ENCODE peak calls at places on chromosomes 4 and X, in seven cellular contexts. K is HepG2, R is right cardiac atrium, V is BE2C, I is cardiac muscle cell, O is adrenal gland, J is mammary epithelial cell. W is an unnamed sample.

GRCh38 chrX:17499512-17499911 is 124.5 kb downstream of the NHS start:
- DNase-seq in K (no peak), R (no peak), V (no peak), I (no peak), O (no peak), J (no peak), W (no peak)

GRCh38 chr4:182306792-182307507 is 63.7 kb downstream of the TENM3 start:
- DNase-seq in K (no peak), R (no peak), V (no peak), I (no peak), O (no peak), J (peak; percentile 67), W (peak; percentile 10)

GRCh38 chrX:38803609-38804480 is 2.6 kb downstream of the MID1IP1 start:
- DNase-seq in K (peak; percentile 72), R (peak; percentile 87), V (peak; percentile 91), I (peak; percentile 91), O (peak; percentile 92), J (peak; percentile 79), W (peak; percentile 76)

GRCh38 chrX:46649421-46650260 is 76.1 kb downstream of the CHST7 start:
- DNase-seq in K (no peak), R (peak; percentile 36), V (peak; percentile 38), I (no peak), O (peak; percentile 31), J (no peak), W (no peak)

GRCh38 chr4:13966241-13967195 is 339.0 kb upstream of the BOD1L1 start:
- DNase-seq in K (no peak), R (no peak), V (no peak), I (no peak), O (peak; percentile 42), J (peak; percentile 46), W (peak; percentile 11)

GRCh38 chrX:3143043-3143799 is 102.0 kb downstream of the ARSF start:
- DNase-seq in K (peak; percentile 0), R (no peak), V (no peak), I (no peak), O (no peak), J (no peak), W (no peak)

GRCh38 chr4:41653523-41653922 is 95.0 kb downstream of the PHOX2B start:
- DNase-seq in K (no peak), R (no peak), V (no peak), I (no peak), O (no peak), J (no peak), W (no peak)

GRCh38 chrX:129932137-129932791 is 26.3 kb downstream of the UTP14A start:
- DNase-seq in K (peak; percentile 62), R (peak; percentile 93), V (peak; percentile 88), I (peak; percentile 80), O (peak; percentile 95), J (peak; percentile 46), W (peak; percentile 93)

GRCh38 chr4:126895988-126896570 is 736.7 kb upstream of the INTU start:
- DNase-seq in K (no peak), R (no peak), V (no peak), I (no peak), O (no peak), J (no peak), W (no peak)

GRCh38 chr4:44118971-44119680 is 329.5 kb downstream of the KCTD8 start:
- DNase-seq in K (no peak), R (no peak), V (no peak), I (no peak), O (no peak), J (peak; percentile 62), W (no peak)

GRCh38 chr4:152633118-152633517 is 46.7 kb downstream of the TMEM154 start:
- DNase-seq in K (no peak), R (no peak), V (peak; percentile 15), I (no peak), O (no peak), J (peak; percentile 52), W (no peak)

GRCh38 chr4:69888336-69888735 is 28.4 kb upstream of the SULT1E1 start:
- DNase-seq in K (no peak), R (no peak), V (no peak), I (no peak), O (no peak), J (peak; percentile 17), W (no peak)

GRCh38 chr4:120062663-120063195 is 3.9 kb downstream of the MAD2L1 start:
- DNase-seq in K (no peak), R (no peak), V (no peak), I (no peak), O (no peak), J (no peak), W (no peak)

GRCh38 chr4:3248811-3249661 is at the start of gene MSANTD1:
- DNase-seq in K (no peak), R (peak; percentile 9), V (peak; percentile 5), I (no peak), O (no peak), J (no peak), W (no peak)

GRCh38 chr4:107931775-107932321 is 499 bp downstream of the CYP2U1 start:
- DNase-seq in K (no peak), R (no peak), V (no peak), I (no peak), O (peak; percentile 16), J (no peak), W (no peak)

GRCh38 chr4:41360911-41361830 is 104.4 kb downstream of the UCHL1 start:
- DNase-seq in K (no peak), R (peak; percentile 51), V (peak; percentile 63), I (peak; percentile 45), O (peak; percentile 45), J (peak; percentile 13), W (peak; percentile 53)

GRCh38 chr4:54784188-54784671 is 126.5 kb downstream of the KIT start:
- DNase-seq in K (no peak), R (peak; percentile 86), V (no peak), I (peak; percentile 60), O (peak; percentile 48), J (no peak), W (no peak)

GRCh38 chr4:7158991-7159390 is 33.3 kb upstream of the SORCS2 start:
- DNase-seq in K (no peak), R (no peak), V (no peak), I (no peak), O (no peak), J (no peak), W (no peak)

GRCh38 chrX:37846141-37846540 is 1.2 kb downstream of the DYNLT3 start:
- DNase-seq in K (no peak), R (no peak), V (no peak), I (peak; percentile 28), O (no peak), J (peak; percentile 73), W (peak; percentile 14)

GRCh38 chr4:175453456-175453855 is 358.6 kb downstream of the GPM6A start:
- DNase-seq in K (no peak), R (no peak), V (peak; percentile 15), I (no peak), O (no peak), J (no peak), W (no peak)

GRCh38 chrX:57447856-57448255 is 144.0 kb upstream of the ZXDB start:
- DNase-seq in K (peak; percentile 3), R (no peak), V (no peak), I (no peak), O (no peak), J (no peak), W (no peak)

GRCh38 chrX:57453901-57454300 is 137.9 kb upstream of the ZXDB start:
- DNase-seq in K (peak; percentile 28), R (no peak), V (peak; percentile 4), I (peak; percentile 17), O (no peak), J (peak; percentile 13), W (no peak)

DNA sequence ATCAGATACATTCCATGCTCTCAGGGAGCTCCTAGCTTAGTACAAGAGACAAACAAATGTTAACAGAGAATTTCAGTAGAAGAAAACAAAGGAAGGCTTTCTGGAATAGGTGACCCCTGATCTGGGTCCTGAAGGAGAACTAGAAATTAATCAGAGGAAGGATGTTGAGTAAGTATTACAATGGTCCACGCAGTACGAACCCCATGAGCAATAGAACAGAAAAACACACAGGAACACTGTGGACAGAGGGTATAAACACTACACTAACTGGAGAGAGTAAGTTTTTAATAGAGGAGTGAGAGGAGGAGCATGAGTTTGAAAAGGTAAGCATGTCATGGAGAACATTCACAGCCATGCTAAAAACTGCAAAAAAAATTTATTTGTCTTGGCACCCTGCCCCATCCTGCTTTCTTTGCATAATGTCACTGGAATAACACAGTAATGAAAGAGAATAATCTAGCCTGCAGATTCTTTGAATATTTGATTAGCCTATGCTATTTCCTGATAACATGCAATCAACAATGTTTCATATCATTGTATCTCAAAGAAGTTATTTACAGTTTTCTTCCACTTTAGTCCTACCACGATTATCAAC is 140.3 kb upstream of the ZXDB start:
- DNase-seq in K (no peak), R (no peak), V (no peak), I (no peak), O (no peak), J (no peak), W (no peak)
- H3K9me3 ChIP-seq in K (no peaks in the 10 kb centered on the region), R (no peaks in the 10 kb centered on the region), V (no peaks in the 10 kb centered on the region), I (peaks cover 4% of the 10 kb centered on the region), O (no peaks in the 10 kb centered on the region), J (no peaks in the 10 kb centered on the region), W (no peaks in the 10 kb centered on the region)

GRCh38 chr4:150033109-150033508 is 45.1 kb upstream of the DCLK2 start:
- DNase-seq in K (no peak), R (no peak), V (no peak), I (no peak), O (no peak), J (no peak), W (no peak)
- H3K9me3 ChIP-seq in K (no peaks in the 10 kb centered on the region), R (no peaks in the 10 kb centered on the region), V (no peaks in the 10 kb centered on the region), I (no peaks in the 10 kb centered on the region), O (no peaks in the 10 kb centered on the region), J (no peaks in the 10 kb centered on the region), W (no peaks in the 10 kb centered on the region)

GRCh38 chrX:115940348-115940747 is 230.2 kb upstream of the AGTR2 start:
- DNase-seq in K (no peak), R (no peak), V (no peak), I (no peak), O (no peak), J (no peak), W (no peak)

GRCh38 chrX:115939070-115939469 is 231.5 kb upstream of the AGTR2 start:
- DNase-seq in K (no peak), R (no peak), V (no peak), I (no peak), O (no peak), J (no peak), W (no peak)

GRCh38 chrX:115939636-115940160 is 230.8 kb upstream of the AGTR2 start:
- DNase-seq in K (no peak), R (no peak), V (no peak), I (no peak), O (no peak), J (no peak), W (no peak)

GRCh38 chrX:115940888-115941332 is 229.6 kb upstream of the AGTR2 start:
- DNase-seq in K (peak; percentile 83), R (peak; percentile 65), V (peak; percentile 77), I (peak; percentile 27), O (peak; percentile 85), J (peak; percentile 74), W (no peak)

DNA sequence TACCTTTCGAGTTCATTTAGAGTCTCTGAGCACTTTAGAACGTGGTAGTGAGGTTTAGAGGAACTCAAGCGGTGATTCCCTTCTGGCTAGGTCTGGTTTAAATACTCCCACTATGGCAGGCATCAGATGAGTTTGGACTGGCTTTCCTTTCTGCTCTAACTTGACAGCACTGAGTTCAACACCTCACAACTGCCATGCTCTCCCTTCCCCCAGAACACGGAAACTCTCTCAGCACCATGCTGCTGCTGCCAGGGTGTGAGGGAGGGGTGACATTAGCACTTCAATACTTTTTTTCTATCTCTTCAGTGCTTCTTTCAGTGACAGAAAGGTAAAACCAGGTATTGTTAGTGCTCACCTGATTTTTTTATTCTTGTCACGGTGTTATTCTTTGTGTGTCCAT is 234.5 kb upstream of the AGTR2 start:
- DNase-seq in K (no peak), R (no peak), V (no peak), I (no peak), O (no peak), J (no peak), W (no peak)
- H3K9me3 ChIP-seq in K (no peaks in the 10 kb centered on the region), R (no peaks in the 10 kb centered on the region), V (no peaks in the 10 kb centered on the region), I (no peaks in the 10 kb centered on the region), O (no peaks in the 10 kb centered on the region), J (peaks cover 3% of the 10 kb centered on the region), W (no peaks in the 10 kb centered on the region)

GRCh38 chrX:151806967-151807540 is 72.5 kb downstream of the CNGA2 start:
- DNase-seq in K (no peak), R (no peak), V (no peak), I (no peak), O (no peak), J (peak; percentile 49), W (no peak)
- H3K9me3 ChIP-seq in K (no peaks in the 10 kb centered on the region), R (no peaks in the 10 kb centered on the region), V (no peaks in the 10 kb centered on the region), I (no peaks in the 10 kb centered on the region), O (no peaks in the 10 kb centered on the region), J (peaks cover 4% of the 10 kb centered on the region), W (no peaks in the 10 kb centered on the region)